ENCODE peak calls at places on chromosome 14, in seven cellular contexts. C is left ventricle myocardium inferior; T is right lobe of liver; P is uterus; N is CD4-positive, alpha-beta memory T cell; H is astrocyte; V is PC-3. O is an unnamed sample.

GRCh38 chr14:102728509-102728908 is 48.7 kb upstream of the TRAF3 start:
- DNase-seq in C (no peak), T (no peak), P (no peak), N (no peak), H (no peak), V (no peak), O (no peak)

GRCh38 chr14:97058071-97058470 is 260.9 kb downstream of the VRK1 start:
- DNase-seq in C (no peak), T (no peak), P (no peak), N (no peak), H (no peak), V (no peak), O (no peak)

GRCh38 chr14:94569381-94570001 is 8.2 kb downstream of the SERPINA4 start:
- DNase-seq in C (no peak), T (peak; percentile 85), P (no peak), N (no peak), H (no peak), V (no peak), O (no peak)

GRCh38 chr14:103861413-103862392 is 14.3 kb upstream of the PPP1R13B start:
- DNase-seq in C (peak; percentile 68), T (no peak), P (no peak), N (no peak), H (no peak), V (no peak), O (no peak)

GRCh38 chr14:36217732-36218131 is 41.2 kb upstream of the PTCSC3 start:
- DNase-seq in C (no peak), T (no peak), P (no peak), N (no peak), H (peak; percentile 47), V (peak; percentile 82), O (no peak)

GRCh38 chr14:95286649-95287048 is 33.1 kb downstream of the CLMN start:
- DNase-seq in C (no peak), T (no peak), P (no peak), N (no peak), H (no peak), V (no peak), O (no peak)

GRCh38 chr14:37590096-37590809 is 4.8 kb downstream of the FOXA1 start:
- DNase-seq in C (no peak), T (no peak), P (no peak), N (no peak), H (no peak), V (peak; percentile 55), O (no peak)

GRCh38 chr14:75631453-75631831 is 29.2 kb downstream of the ERG28 start:
- DNase-seq in C (no peak), T (no peak), P (no peak), N (no peak), H (peak; percentile 43), V (no peak), O (no peak)

GRCh38 chr14:89947344-89947743 is 7.2 kb downstream of the EFCAB11 start:
- DNase-seq in C (no peak), T (no peak), P (no peak), N (no peak), H (no peak), V (no peak), O (no peak)

GRCh38 chr14:88422919-88423318 is 37.5 kb downstream of the SPATA7 start:
- DNase-seq in C (no peak), T (no peak), P (no peak), N (no peak), H (peak; percentile 67), V (peak; percentile 79), O (no peak)

GRCh38 chr14:44988694-44989093 is 26.7 kb downstream of the TOGARAM1 start:
- DNase-seq in C (peak; percentile 43), T (no peak), P (peak; percentile 24), N (no peak), H (no peak), V (no peak), O (no peak)

GRCh38 chr14:68248481-68249255 is 429.1 kb downstream of the RAD51B start:
- DNase-seq in C (no peak), T (peak; percentile 23), P (peak; percentile 46), N (peak; percentile 63), H (peak; percentile 74), V (peak; percentile 71), O (peak; percentile 60)

GRCh38 chr14:35365130-35366047 is 39.2 kb downstream of the NFKBIA start:
- DNase-seq in C (peak; percentile 38), T (peak; percentile 80), P (peak; percentile 69), N (no peak), H (peak; percentile 89), V (peak; percentile 84), O (peak; percentile 93)

GRCh38 chr14:73810478-73811163 is 41.0 kb upstream of the PTGR2 start:
- DNase-seq in C (no peak), T (no peak), P (no peak), N (no peak), H (no peak), V (no peak), O (no peak)

GRCh38 chr14:74459289-74459946 is 33.4 kb upstream of the SYNDIG1L start:
- DNase-seq in C (no peak), T (no peak), P (no peak), N (no peak), H (peak; percentile 23), V (peak; percentile 63), O (peak; percentile 50)

GRCh38 chr14:36069535-36069900 is 107.0 kb downstream of the PTCSC3 start:
- DNase-seq in C (no peak), T (peak; percentile 26), P (no peak), N (peak; percentile 30), H (peak; percentile 36), V (peak; percentile 70), O (no peak)

GRCh38 chr14:76829650-76830421 is 3.6 kb downstream of the LRRC74A start:
- DNase-seq in C (peak; percentile 86), T (no peak), P (no peak), N (no peak), H (no peak), V (no peak), O (no peak)

GRCh38 chr14:35789651-35790050 is 19.4 kb downstream of the RALGAPA1 start:
- DNase-seq in C (no peak), T (no peak), P (no peak), N (no peak), H (peak; percentile 81), V (no peak), O (no peak)

GRCh38 chr14:50025776-50026175 is 90.6 kb downstream of the VCPKMT start:
- DNase-seq in C (no peak), T (no peak), P (peak; percentile 31), N (no peak), H (no peak), V (no peak), O (no peak)

DNA sequence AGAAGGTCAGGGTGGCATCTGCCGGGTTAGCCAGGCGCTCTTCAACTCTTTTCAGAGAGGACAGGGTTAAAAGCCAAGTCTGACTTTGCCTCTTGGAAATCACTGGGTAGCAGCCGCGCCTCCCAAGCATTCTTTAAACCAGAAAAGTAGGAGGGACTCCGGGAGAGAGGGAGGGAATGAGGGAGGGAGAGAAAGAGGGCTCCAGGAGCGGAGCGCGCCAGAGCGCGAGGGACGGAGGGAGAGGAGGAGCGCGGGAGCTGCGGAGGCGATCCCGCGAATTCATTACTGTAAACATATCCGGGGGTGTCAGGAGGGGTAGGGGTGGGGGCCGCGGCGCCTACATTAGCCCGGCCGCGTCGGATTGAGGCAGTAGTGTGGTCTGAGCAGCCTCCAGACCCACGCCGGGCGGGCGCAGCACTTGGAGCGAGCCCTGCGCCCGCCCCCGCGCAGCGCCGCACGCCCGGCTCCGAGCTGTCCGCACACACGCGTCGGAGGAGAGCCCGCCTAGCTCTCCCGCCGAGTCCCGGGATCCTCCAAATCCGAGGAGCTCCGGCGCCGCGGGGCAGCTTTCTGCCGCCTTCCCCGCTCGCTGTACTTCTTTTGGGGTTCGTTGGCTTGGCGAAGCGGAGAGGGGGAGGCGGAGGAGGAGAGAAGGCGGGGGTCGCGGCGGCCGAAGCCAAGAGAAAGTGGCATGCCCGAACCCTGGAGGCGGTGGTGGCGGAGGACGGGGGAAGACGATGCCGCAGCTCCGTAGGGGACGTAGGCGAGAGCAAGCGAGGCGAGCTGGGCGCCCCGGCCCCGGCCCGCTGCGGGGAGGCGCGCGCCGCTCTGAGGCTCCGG is 3.3 kb downstream of the FLRT2 start:
- DNase-seq in C (peak; percentile 46), T (peak; percentile 26), P (peak; percentile 42), N (no peak), H (peak; percentile 78), V (peak; percentile 7), O (peak; percentile 80)
- H3K4me3 ChIP-seq in C (peak overlapping the region; percentile 73), T (peak overlapping the region; percentile 19), P (peak overlapping the region; percentile 83), N (no peak overlapping the region), H (peak overlapping the region; percentile 66), V (peak overlapping the region; percentile 54), O (peak overlapping the region; percentile 83)

GRCh38 chr14:83991666-83992065 is 1538.3 kb upstream of the FLRT2 start:
- DNase-seq in C (no peak), T (no peak), P (no peak), N (no peak), H (no peak), V (no peak), O (no peak)
- H3K27ac ChIP-seq in C (no peak overlapping the region), T (no peak overlapping the region), P (no peak overlapping the region), N (no peak overlapping the region), H (no peak overlapping the region), V (no peak overlapping the region), O (no peak overlapping the region)

GRCh38 chr14:60656755-60657608 is 7.7 kb upstream of the SIX1 start:
- DNase-seq in C (no peak), T (peak; percentile 68), P (peak; percentile 31), N (no peak), H (peak; percentile 49), V (peak; percentile 76), O (peak; percentile 72)

GRCh38 chr14:60653709-60654161 is 4.5 kb upstream of the SIX1 start:
- DNase-seq in C (no peak), T (no peak), P (no peak), N (no peak), H (no peak), V (no peak), O (no peak)

GRCh38 chr14:60654303-60654925 is 5.1 kb upstream of the SIX1 start:
- DNase-seq in C (no peak), T (no peak), P (no peak), N (no peak), H (no peak), V (peak; percentile 37), O (no peak)

GRCh38 chr14:60655898-60656754 is 6.8 kb upstream of the SIX1 start:
- DNase-seq in C (no peak), T (no peak), P (no peak), N (no peak), H (no peak), V (no peak), O (no peak)

DNA sequence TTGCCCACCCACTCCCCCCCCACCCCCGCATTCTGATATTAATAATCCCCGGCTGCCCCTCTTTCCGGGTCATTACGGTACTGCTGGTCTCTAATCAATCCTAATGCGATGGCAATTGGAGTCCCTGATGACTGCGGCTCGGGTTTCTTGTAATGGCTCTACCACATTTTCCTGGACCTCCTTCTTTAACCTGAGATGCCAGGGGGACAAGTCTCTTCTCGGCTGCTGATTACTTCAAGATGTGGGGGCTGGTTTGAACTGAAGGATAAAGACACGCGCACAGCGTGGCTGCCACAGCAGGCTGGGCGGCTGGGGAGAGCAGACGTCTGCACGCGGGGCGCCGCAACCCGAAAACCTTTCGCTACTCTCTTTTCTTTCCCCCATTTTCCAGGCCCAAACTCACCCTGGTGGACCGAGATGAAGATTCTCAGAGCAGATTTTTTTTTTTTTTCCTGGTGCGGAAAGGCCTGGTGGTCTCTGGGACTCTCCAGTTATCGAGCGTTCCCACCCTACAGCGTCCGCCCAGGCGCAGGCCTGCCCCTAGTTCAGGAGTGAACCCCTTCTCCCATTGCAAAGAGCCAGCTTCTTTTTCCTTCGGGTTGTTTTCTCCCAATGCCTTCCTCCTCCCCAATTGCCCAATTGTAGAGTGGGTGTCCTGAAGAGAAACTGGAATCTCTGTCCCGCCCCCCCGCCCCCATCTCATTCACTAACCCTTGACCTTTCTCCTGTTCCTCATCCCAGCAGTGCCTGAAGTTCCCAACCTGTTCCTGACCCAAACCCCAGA is 6.0 kb upstream of the SIX1 start:
- DNase-seq in C (no peak), T (no peak), P (no peak), N (no peak), H (no peak), V (no peak), O (no peak)
- H3K36me3 ChIP-seq in C (no peaks in the 10 kb centered on the region), T (no peaks in the 10 kb centered on the region), P (no peaks in the 10 kb centered on the region), N (no peaks in the 10 kb centered on the region), H (no peaks in the 10 kb centered on the region), V (no peaks in the 10 kb centered on the region), O (no peaks in the 10 kb centered on the region)

GRCh38 chr14:69400154-69400553 is 1.7 kb downstream of the SLC39A9 start:
- DNase-seq in C (no peak), T (no peak), P (no peak), N (no peak), H (no peak), V (no peak), O (no peak)
- H3K4me3 ChIP-seq in C (peak overlapping the region; percentile 92), T (no peak overlapping the region), P (peak overlapping the region; percentile 95), N (no peak overlapping the region), H (peak overlapping the region; percentile 85), V (peak overlapping the region; percentile 91), O (no peak overlapping the region)

O was measured in SJSA1.